ENCODE peak calls at places on chromosomes 1 and 21, in four cellular contexts. One of them, this sample, is unnamed.
A peak's percentile ranks its signal among the peaks of the same experiment; 100 is the strongest.

GRCh38 chr1:169550294-169550693 is 36.0 kb downstream of the F5 start:
- DNase-seq in body of pancreas: no peak
- DNase-seq in GM23248: peak; percentile 65
- DNase-seq in hepatocyte: peak; percentile 63
- DNase-seq in this sample: peak; percentile 47

GRCh38 chr1:20486457-20487235 is 636 bp upstream of the CAMK2N1 start:
- DNase-seq in hepatocyte: peak; percentile 95
- DNase-seq in GM23248: peak; percentile 75
- DNase-seq in body of pancreas: peak; percentile 66
- DNase-seq in this sample: no peak

GRCh38 chr21:32426066-32426465 is 13.6 kb downstream of the EVA1C start:
- DNase-seq in GM23248: no peak
- DNase-seq in hepatocyte: no peak
- DNase-seq in body of pancreas: no peak
- DNase-seq in this sample: no peak

GRCh38 chr1:111452581-111452980 is 3.3 kb downstream of the ATP5PB start:
- DNase-seq in hepatocyte: no peak
- DNase-seq in body of pancreas: no peak
- DNase-seq in GM23248: no peak
- DNase-seq in this sample: no peak

GRCh38 chr1:118744420-118744819 is 243.7 kb downstream of the TBX15 start:
- DNase-seq in body of pancreas: no peak
- DNase-seq in GM23248: no peak
- DNase-seq in hepatocyte: no peak
- DNase-seq in this sample: no peak

GRCh38 chr1:30780409-30780808 is 22.8 kb upstream of the LAPTM5 start:
- DNase-seq in GM23248: no peak
- DNase-seq in body of pancreas: no peak
- DNase-seq in hepatocyte: no peak
- DNase-seq in this sample: no peak

GRCh38 chr1:153422450-153423068 is 6.2 kb downstream of the S100A7A start:
- DNase-seq in body of pancreas: peak; percentile 82
- DNase-seq in hepatocyte: peak; percentile 77
- DNase-seq in GM23248: peak; percentile 62
- DNase-seq in this sample: peak; percentile 48

GRCh38 chr1:63475761-63476160 is 47.3 kb downstream of the ITGB3BP start:
- DNase-seq in GM23248: peak; percentile 23
- DNase-seq in body of pancreas: no peak
- DNase-seq in hepatocyte: no peak
- DNase-seq in this sample: no peak

GRCh38 chr1:38076038-38076437 is 29.4 kb upstream of the POU3F1 start:
- DNase-seq in body of pancreas: peak; percentile 17
- DNase-seq in GM23248: peak; percentile 47
- DNase-seq in hepatocyte: peak; percentile 78
- DNase-seq in this sample: no peak

GRCh38 chr1:205915354-205915990 is 27.8 kb downstream of the SLC26A9 start:
- DNase-seq in GM23248: no peak
- DNase-seq in hepatocyte: no peak
- DNase-seq in body of pancreas: no peak
- DNase-seq in this sample: no peak

GRCh38 chr1:100265931-100266830 is at the start of gene RTCA:
- DNase-seq in GM23248: peak; percentile 99
- DNase-seq in hepatocyte: peak; percentile 98
- DNase-seq in body of pancreas: peak; percentile 97
- DNase-seq in this sample: peak; percentile 93

GRCh38 chr21:39523398-39523797 is 71.6 kb downstream of the SH3BGR start:
- DNase-seq in GM23248: no peak
- DNase-seq in hepatocyte: no peak
- DNase-seq in body of pancreas: peak; percentile 93
- DNase-seq in this sample: no peak

GRCh38 chr1:240691521-240692338 is 79.8 kb upstream of the GREM2 start:
- DNase-seq in hepatocyte: peak; percentile 75
- DNase-seq in body of pancreas: peak; percentile 14
- DNase-seq in GM23248: peak; percentile 85
- DNase-seq in this sample: no peak

GRCh38 chr21:34560021-34560420 is 48.0 kb upstream of the KCNE1 start:
- DNase-seq in hepatocyte: no peak
- DNase-seq in GM23248: no peak
- DNase-seq in body of pancreas: no peak
- DNase-seq in this sample: no peak

GRCh38 chr1:37479255-37480124 is 5.1 kb downstream of the ZC3H12A start:
- DNase-seq in hepatocyte: peak; percentile 96
- DNase-seq in GM23248: peak; percentile 97
- DNase-seq in body of pancreas: peak; percentile 92
- DNase-seq in this sample: peak; percentile 90

GRCh38 chr1:6116137-6116536 is 64.0 kb downstream of the CHD5 start:
- DNase-seq in GM23248: peak; percentile 40
- DNase-seq in hepatocyte: no peak
- DNase-seq in body of pancreas: no peak
- DNase-seq in this sample: no peak

GRCh38 chr1:118151312-118151937 is 33.6 kb downstream of the SPAG17 start:
- DNase-seq in body of pancreas: peak; percentile 78
- DNase-seq in hepatocyte: peak; percentile 71
- DNase-seq in GM23248: peak; percentile 70
- DNase-seq in this sample: no peak

GRCh38 chr1:19361231-19362147 is 49.4 kb downstream of the SLC66A1 start:
- DNase-seq in hepatocyte: no peak
- DNase-seq in body of pancreas: no peak
- DNase-seq in GM23248: peak; percentile 72
- DNase-seq in this sample: no peak

GRCh38 chr21:46065215-46065992 is 32.5 kb upstream of the COL6A2 start:
- DNase-seq in body of pancreas: peak; percentile 28
- DNase-seq in hepatocyte: peak; percentile 45
- DNase-seq in GM23248: peak; percentile 85
- DNase-seq in this sample: no peak

GRCh38 chr1:31671147-31671546 is 26.5 kb upstream of the PEF1 start:
- DNase-seq in hepatocyte: no peak
- DNase-seq in body of pancreas: no peak
- DNase-seq in GM23248: no peak
- DNase-seq in this sample: no peak

GRCh38 chr1:38115682-38116187 is 69.1 kb upstream of the POU3F1 start:
- DNase-seq in body of pancreas: no peak
- DNase-seq in hepatocyte: no peak
- DNase-seq in GM23248: no peak
- DNase-seq in this sample: no peak

GRCh38 chr1:210363119-210363518 is 34.4 kb downstream of the HHAT start:
- DNase-seq in GM23248: no peak
- DNase-seq in hepatocyte: no peak
- DNase-seq in body of pancreas: no peak
- DNase-seq in this sample: no peak

GRCh38 chr1:33370286-33370685 is 49.4 kb upstream of the A3GALT2 start:
- DNase-seq in GM23248: peak; percentile 92
- DNase-seq in body of pancreas: peak; percentile 41
- DNase-seq in hepatocyte: no peak
- DNase-seq in this sample: no peak

GRCh38 chr1:12145616-12146342 is 21.0 kb upstream of the TNFRSF1B start:
- DNase-seq in body of pancreas: no peak
- DNase-seq in GM23248: no peak
- DNase-seq in hepatocyte: no peak
- DNase-seq in this sample: no peak

GRCh38 chr1:207752456-207753132 is 740 bp downstream of the CD46 start:
- DNase-seq in hepatocyte: peak; percentile 69
- DNase-seq in GM23248: peak; percentile 49
- DNase-seq in body of pancreas: peak; percentile 72
- DNase-seq in this sample: no peak

GRCh38 chr1:160220301-160220700 is 15.1 kb downstream of the PEA15 start:
- DNase-seq in GM23248: no peak
- DNase-seq in hepatocyte: no peak
- DNase-seq in body of pancreas: no peak
- DNase-seq in this sample: no peak
- H3K4me3 ChIP-seq in GM23248: no peak overlapping the region
- H3K4me3 ChIP-seq in hepatocyte: no peak overlapping the region
- H3K4me3 ChIP-seq in body of pancreas: no peak overlapping the region
- H3K4me3 ChIP-seq in this sample: no peak overlapping the region

DNA sequence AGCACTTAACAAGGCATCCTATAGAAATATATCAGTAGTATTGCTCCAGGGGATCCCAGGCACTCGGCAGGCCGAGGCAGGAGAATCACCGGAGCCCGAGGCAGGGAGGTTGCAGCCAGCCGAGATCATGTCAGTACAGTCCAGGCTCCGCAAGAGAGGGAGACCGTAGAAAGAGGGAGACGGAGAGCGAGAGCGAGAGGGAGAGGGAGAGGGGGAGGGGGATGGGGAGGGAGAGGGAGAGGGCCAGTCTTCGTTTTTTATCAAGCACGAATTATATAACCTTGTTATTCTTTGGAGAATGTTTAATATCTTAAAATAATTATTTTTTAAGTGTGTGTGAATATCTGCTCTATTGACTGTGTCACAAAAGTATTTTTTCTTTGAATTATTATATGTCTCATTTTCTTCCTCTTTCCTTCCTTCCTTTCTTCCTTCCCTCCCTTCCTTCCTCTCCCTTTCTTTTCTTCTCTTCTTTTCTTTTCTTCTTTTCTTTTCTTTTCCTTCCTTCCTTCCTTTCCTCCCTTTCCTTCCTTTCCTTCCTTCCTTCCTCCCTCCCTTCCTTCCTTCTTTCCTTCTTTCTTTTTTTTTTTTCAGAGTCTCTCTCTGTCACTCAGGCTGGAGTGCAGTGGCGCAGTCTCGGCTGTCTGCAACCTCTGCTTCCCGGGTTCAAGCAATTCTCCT is 233.7 kb downstream of the SRGAP2C start:
- DNase-seq in GM23248: no peak
- DNase-seq in body of pancreas: no peak
- DNase-seq in hepatocyte: no peak
- DNase-seq in this sample: no peak
- H3K4me3 ChIP-seq in GM23248: no peak overlapping the region
- H3K4me3 ChIP-seq in body of pancreas: no peak overlapping the region
- H3K4me3 ChIP-seq in hepatocyte: no peak overlapping the region
- H3K4me3 ChIP-seq in this sample: no peak overlapping the region

DNA sequence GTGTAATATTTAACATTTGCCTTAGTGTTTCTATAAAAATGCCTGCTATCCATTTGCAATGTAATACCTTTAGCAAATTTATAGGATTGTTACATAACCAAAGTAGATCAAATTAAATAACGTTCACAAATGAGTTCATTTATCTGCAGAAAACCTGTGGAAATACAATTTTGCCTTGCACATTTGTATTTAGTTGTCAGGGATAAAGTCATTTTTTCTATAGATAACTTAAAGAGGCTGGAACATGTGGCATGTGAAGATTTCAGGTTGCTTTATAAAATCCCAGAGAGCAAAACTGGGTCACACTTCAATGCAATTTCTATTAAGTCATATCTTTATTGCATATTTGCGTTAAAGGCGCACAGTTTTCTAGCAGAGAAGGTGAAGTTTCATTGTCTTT is 342.4 kb downstream of the USP25 start:
- DNase-seq in body of pancreas: no peak
- DNase-seq in hepatocyte: no peak
- DNase-seq in GM23248: no peak
- DNase-seq in this sample: no peak
- H3K4me3 ChIP-seq in body of pancreas: no peak overlapping the region
- H3K4me3 ChIP-seq in hepatocyte: no peak overlapping the region
- H3K4me3 ChIP-seq in GM23248: peak overlapping the region; percentile 72
- H3K4me3 ChIP-seq in this sample: no peak overlapping the region

DNA sequence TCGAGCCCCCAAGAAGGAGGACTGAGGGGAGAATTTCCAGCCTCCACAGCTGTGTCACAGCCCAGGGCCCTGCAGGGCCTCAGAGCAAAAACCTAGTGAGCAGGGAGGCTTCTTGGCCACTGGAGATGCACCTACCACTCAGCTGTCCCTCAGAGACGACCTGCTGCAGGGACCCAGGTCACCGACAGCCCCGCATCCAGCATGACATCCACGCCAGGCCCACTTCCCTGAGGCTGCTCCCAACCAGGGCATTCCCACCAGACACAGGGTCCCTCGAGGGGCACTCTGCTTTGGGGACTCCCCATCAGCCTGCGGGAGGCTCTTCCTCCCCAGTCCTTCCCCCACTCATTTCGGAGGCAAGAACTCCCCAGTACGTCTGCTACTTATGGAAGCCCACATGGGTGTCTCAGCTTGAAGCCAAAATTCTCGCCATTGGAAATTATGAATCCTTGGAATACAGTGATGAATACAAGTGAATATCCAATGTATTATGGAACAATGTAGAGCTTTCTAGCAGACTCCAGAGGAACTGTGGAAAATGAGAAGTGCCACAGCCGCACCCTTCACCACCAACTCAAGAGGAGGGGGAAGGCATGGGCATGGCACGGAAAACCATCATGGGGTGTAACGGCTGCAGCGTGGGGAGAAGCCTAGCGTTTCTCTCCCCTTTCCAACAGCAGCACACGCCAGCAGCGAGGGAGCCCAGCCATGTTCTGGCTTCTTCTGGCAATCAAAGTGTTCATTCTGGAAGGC is 6.9 kb downstream of the TFF3 start:
- DNase-seq in body of pancreas: no peak
- DNase-seq in hepatocyte: no peak
- DNase-seq in GM23248: no peak
- DNase-seq in this sample: no peak
- H3K4me3 ChIP-seq in body of pancreas: no peak overlapping the region
- H3K4me3 ChIP-seq in hepatocyte: no peak overlapping the region
- H3K4me3 ChIP-seq in GM23248: no peak overlapping the region
- H3K4me3 ChIP-seq in this sample: no peak overlapping the region

DNA sequence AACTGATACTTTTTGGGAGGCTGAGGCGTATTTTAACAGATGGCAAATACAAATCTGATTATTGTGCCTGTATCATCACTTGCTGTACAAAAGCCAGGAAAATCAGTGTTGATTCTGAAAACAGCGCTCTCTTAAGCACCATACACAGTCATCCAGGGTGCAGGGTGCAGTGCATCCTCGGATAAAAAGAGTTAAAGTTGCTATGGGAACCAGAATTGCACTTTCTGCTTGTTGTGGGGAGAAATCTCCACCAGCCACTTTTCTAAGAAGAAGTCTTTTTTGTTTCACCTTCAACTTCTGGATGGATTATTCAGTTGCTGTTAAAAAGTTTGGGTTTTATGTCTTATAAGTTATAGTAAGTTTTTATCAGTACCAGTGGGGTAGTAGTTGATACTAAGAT is 3.8 kb downstream of the LAMC1 start:
- DNase-seq in hepatocyte: no peak
- DNase-seq in body of pancreas: no peak
- DNase-seq in GM23248: peak; percentile 60
- DNase-seq in this sample: no peak
- H3K4me3 ChIP-seq in hepatocyte: no peak overlapping the region
- H3K4me3 ChIP-seq in body of pancreas: no peak overlapping the region
- H3K4me3 ChIP-seq in GM23248: peak overlapping the region; percentile 97
- H3K4me3 ChIP-seq in this sample: no peak overlapping the region

DNA sequence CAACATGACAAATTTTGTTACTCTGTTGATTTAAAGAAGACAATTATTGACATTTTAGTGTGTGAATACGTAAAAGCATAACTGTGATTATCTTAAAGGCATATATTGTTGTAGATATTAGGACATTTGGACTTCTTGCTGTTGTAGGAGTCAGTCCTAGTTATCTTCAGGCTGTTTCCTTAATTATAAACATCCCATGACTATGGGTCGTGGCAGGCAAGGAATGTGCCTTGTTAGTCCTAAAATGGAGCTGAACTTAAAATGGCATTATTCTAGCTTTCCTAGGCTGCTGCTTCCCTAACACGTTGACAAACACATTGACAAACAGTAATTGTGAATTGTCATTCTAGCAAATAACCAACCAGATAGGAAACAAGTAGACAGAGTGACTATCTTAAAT is 4.4 kb upstream of the MPZL1 start:
- DNase-seq in body of pancreas: no peak
- DNase-seq in GM23248: peak; percentile 42
- DNase-seq in hepatocyte: no peak
- DNase-seq in this sample: no peak
- H3K4me3 ChIP-seq in body of pancreas: no peak overlapping the region
- H3K4me3 ChIP-seq in GM23248: no peak overlapping the region
- H3K4me3 ChIP-seq in hepatocyte: no peak overlapping the region
- H3K4me3 ChIP-seq in this sample: no peak overlapping the region

This sample was measured in naive thymus-derived CD4-positive, alpha-beta T cell.